ENCODE peak calls at places on chromosomes 7 and 10, in eight cellular contexts. One of them, this sample, is unnamed.

GRCh38 chr7:143172354-143172753 is 10.9 kb upstream of the TAS2R39 start:
- DNase-seq in left colon: peak; percentile 56
- DNase-seq in pancreas: peak; percentile 82
- DNase-seq in sigmoid colon: peak; percentile 67
- DNase-seq in CD8-positive, alpha-beta T cell: no peak
- DNase-seq in EL: no peak
- DNase-seq in stimulated activated naive B cell treated with anti-CD40 and anti-IgM and Interleukin-4, amounts not matched to agents 10 μg/mL and 1 μg/mL and 100 μg/mL, for 72 hours: no peak
- DNase-seq in brain microvascular endothelial cell: no peak
- DNase-seq in this sample: no peak

GRCh38 chr7:74290999-74291441 is 1.8 kb downstream of the CLIP2 start:
- DNase-seq in pancreas: no peak
- DNase-seq in left colon: peak; percentile 68
- DNase-seq in stimulated activated naive B cell treated with anti-CD40 and anti-IgM and Interleukin-4, amounts not matched to agents 10 μg/mL and 1 μg/mL and 100 μg/mL, for 72 hours: no peak
- DNase-seq in brain microvascular endothelial cell: no peak
- DNase-seq in EL: no peak
- DNase-seq in sigmoid colon: no peak
- DNase-seq in CD8-positive, alpha-beta T cell: no peak
- DNase-seq in this sample: no peak

GRCh38 chr10:71406878-71407277 is 10.2 kb downstream of the CDH23 start:
- DNase-seq in CD8-positive, alpha-beta T cell: no peak
- DNase-seq in left colon: no peak
- DNase-seq in brain microvascular endothelial cell: no peak
- DNase-seq in stimulated activated naive B cell treated with anti-CD40 and anti-IgM and Interleukin-4, amounts not matched to agents 10 μg/mL and 1 μg/mL and 100 μg/mL, for 72 hours: no peak
- DNase-seq in pancreas: no peak
- DNase-seq in sigmoid colon: no peak
- DNase-seq in EL: no peak
- DNase-seq in this sample: no peak

GRCh38 chr10:86261933-86262665 is 104.5 kb downstream of the GRID1 start:
- DNase-seq in stimulated activated naive B cell treated with anti-CD40 and anti-IgM and Interleukin-4, amounts not matched to agents 10 μg/mL and 1 μg/mL and 100 μg/mL, for 72 hours: peak; percentile 16
- DNase-seq in left colon: peak; percentile 20
- DNase-seq in pancreas: peak; percentile 38
- DNase-seq in brain microvascular endothelial cell: no peak
- DNase-seq in sigmoid colon: peak; percentile 38
- DNase-seq in CD8-positive, alpha-beta T cell: no peak
- DNase-seq in EL: no peak
- DNase-seq in this sample: no peak

GRCh38 chr10:78397796-78398195 is 364.1 kb downstream of the RPS24 start:
- DNase-seq in brain microvascular endothelial cell: no peak
- DNase-seq in stimulated activated naive B cell treated with anti-CD40 and anti-IgM and Interleukin-4, amounts not matched to agents 10 μg/mL and 1 μg/mL and 100 μg/mL, for 72 hours: no peak
- DNase-seq in CD8-positive, alpha-beta T cell: no peak
- DNase-seq in left colon: no peak
- DNase-seq in pancreas: no peak
- DNase-seq in EL: no peak
- DNase-seq in sigmoid colon: no peak
- DNase-seq in this sample: peak; percentile 84

GRCh38 chr10:49752584-49752983 is 9.5 kb downstream of the OGDHL start:
- DNase-seq in left colon: no peak
- DNase-seq in stimulated activated naive B cell treated with anti-CD40 and anti-IgM and Interleukin-4, amounts not matched to agents 10 μg/mL and 1 μg/mL and 100 μg/mL, for 72 hours: no peak
- DNase-seq in CD8-positive, alpha-beta T cell: no peak
- DNase-seq in brain microvascular endothelial cell: no peak
- DNase-seq in sigmoid colon: no peak
- DNase-seq in EL: no peak
- DNase-seq in pancreas: no peak
- DNase-seq in this sample: no peak

GRCh38 chr7:137953043-137953691 is 48.7 kb downstream of the CREB3L2 start:
- DNase-seq in brain microvascular endothelial cell: no peak
- DNase-seq in stimulated activated naive B cell treated with anti-CD40 and anti-IgM and Interleukin-4, amounts not matched to agents 10 μg/mL and 1 μg/mL and 100 μg/mL, for 72 hours: no peak
- DNase-seq in left colon: no peak
- DNase-seq in EL: peak; percentile 82
- DNase-seq in sigmoid colon: no peak
- DNase-seq in CD8-positive, alpha-beta T cell: no peak
- DNase-seq in pancreas: no peak
- DNase-seq in this sample: no peak

GRCh38 chr10:132551093-132551807 is 13.7 kb downstream of the INPP5A start:
- DNase-seq in left colon: peak; percentile 23
- DNase-seq in CD8-positive, alpha-beta T cell: no peak
- DNase-seq in stimulated activated naive B cell treated with anti-CD40 and anti-IgM and Interleukin-4, amounts not matched to agents 10 μg/mL and 1 μg/mL and 100 μg/mL, for 72 hours: no peak
- DNase-seq in EL: no peak
- DNase-seq in pancreas: no peak
- DNase-seq in sigmoid colon: peak; percentile 61
- DNase-seq in brain microvascular endothelial cell: no peak
- DNase-seq in this sample: peak; percentile 42